ENCODE peak calls at places on chromosomes 2 and 18, in six cellular contexts. Y is colonic mucosa; T is heart right ventricle; D is CD8-positive, alpha-beta T cell; U is naive thymus-derived CD4-positive, alpha-beta T cell; I is endodermal cell. F is an unnamed sample.

GRCh38 chr2:160909781-160910242 is 250.4 kb upstream of the TANK start:
- DNase-seq in Y (no peak), T (no peak), D (no peak), U (no peak), I (no peak), F (no peak)

GRCh38 chr2:73081181-73081671 is 9.7 kb upstream of the SFXN5 start:
- DNase-seq in Y (no peak), T (no peak), D (no peak), U (no peak), I (peak; percentile 77), F (no peak)

GRCh38 chr2:86686905-86687304 is 33.2 kb upstream of the RMND5A start:
- DNase-seq in Y (no peak), T (no peak), D (no peak), U (no peak), I (no peak), F (no peak)

GRCh38 chr2:16644204-16644925 is 21.3 kb downstream of the CYRIA start:
- DNase-seq in Y (no peak), T (no peak), D (no peak), U (no peak), I (no peak), F (no peak)

GRCh38 chr18:49177812-49178211 is 227.0 kb upstream of the SMAD7 start:
- DNase-seq in Y (no peak), T (no peak), D (no peak), U (no peak), I (no peak), F (peak; percentile 64)

GRCh38 chr2:7956126-7956689 is 725.6 kb upstream of the ID2 start:
- DNase-seq in Y (no peak), T (no peak), D (no peak), U (no peak), I (no peak), F (no peak)

GRCh38 chr2:85718006-85718391 is 23.8 kb downstream of the GNLY start:
- DNase-seq in Y (no peak), T (no peak), D (no peak), U (no peak), I (no peak), F (no peak)

GRCh38 chr2:215137741-215138340 is 585 bp downstream of the ABCA12 start:
- DNase-seq in Y (no peak), T (no peak), D (no peak), U (no peak), I (no peak), F (no peak)

GRCh38 chr2:140586379-140586778 is 1544.4 kb downstream of the LRP1B start:
- DNase-seq in Y (peak; percentile 28), T (no peak), D (no peak), U (no peak), I (peak; percentile 85), F (no peak)

GRCh38 chr18:22999647-23000046 is 66.5 kb downstream of the RBBP8 start:
- DNase-seq in Y (no peak), T (no peak), D (no peak), U (no peak), I (no peak), F (no peak)

GRCh38 chr18:74800098-74800497 is 202.4 kb downstream of the ZNF407 start:
- DNase-seq in Y (no peak), T (no peak), D (no peak), U (no peak), I (no peak), F (no peak)

GRCh38 chr2:47301731-47302130 is 101.2 kb upstream of the MSH2 start:
- DNase-seq in Y (no peak), T (no peak), D (no peak), U (no peak), I (no peak), F (no peak)

GRCh38 chr2:185335879-185336278 is 402.7 kb upstream of the FSIP2 start:
- DNase-seq in Y (no peak), T (no peak), D (no peak), U (no peak), I (no peak), F (no peak)

GRCh38 chr2:198712485-198712884 is 745.3 kb downstream of the SATB2 start:
- DNase-seq in Y (no peak), T (no peak), D (no peak), U (no peak), I (no peak), F (no peak)

GRCh38 chr2:176160251-176161040 is 3.3 kb downstream of the HOXD3 start:
- DNase-seq in Y (no peak), T (no peak), D (no peak), U (no peak), I (peak; percentile 68), F (no peak)

GRCh38 chr2:219119422-219120043 is 41.1 kb downstream of the NHEJ1 start:
- DNase-seq in Y (peak; percentile 90), T (peak; percentile 70), D (peak; percentile 34), U (peak; percentile 14), I (peak; percentile 91), F (peak; percentile 61)

GRCh38 chr18:28594034-28594433 is 417.1 kb upstream of the CDH2 start:
- DNase-seq in Y (no peak), T (no peak), D (no peak), U (no peak), I (no peak), F (peak; percentile 3)

GRCh38 chr2:100584811-100585210 is 22.0 kb downstream of the PDCL3 start:
- DNase-seq in Y (no peak), T (no peak), D (no peak), U (no peak), I (no peak), F (no peak)

GRCh38 chr2:100581265-100581612 is 18.4 kb downstream of the PDCL3 start:
- DNase-seq in Y (no peak), T (no peak), D (no peak), U (no peak), I (no peak), F (no peak)

GRCh38 chr2:100577777-100578176 is 15.0 kb downstream of the PDCL3 start:
- DNase-seq in Y (no peak), T (no peak), D (no peak), U (no peak), I (no peak), F (no peak)

DNA sequence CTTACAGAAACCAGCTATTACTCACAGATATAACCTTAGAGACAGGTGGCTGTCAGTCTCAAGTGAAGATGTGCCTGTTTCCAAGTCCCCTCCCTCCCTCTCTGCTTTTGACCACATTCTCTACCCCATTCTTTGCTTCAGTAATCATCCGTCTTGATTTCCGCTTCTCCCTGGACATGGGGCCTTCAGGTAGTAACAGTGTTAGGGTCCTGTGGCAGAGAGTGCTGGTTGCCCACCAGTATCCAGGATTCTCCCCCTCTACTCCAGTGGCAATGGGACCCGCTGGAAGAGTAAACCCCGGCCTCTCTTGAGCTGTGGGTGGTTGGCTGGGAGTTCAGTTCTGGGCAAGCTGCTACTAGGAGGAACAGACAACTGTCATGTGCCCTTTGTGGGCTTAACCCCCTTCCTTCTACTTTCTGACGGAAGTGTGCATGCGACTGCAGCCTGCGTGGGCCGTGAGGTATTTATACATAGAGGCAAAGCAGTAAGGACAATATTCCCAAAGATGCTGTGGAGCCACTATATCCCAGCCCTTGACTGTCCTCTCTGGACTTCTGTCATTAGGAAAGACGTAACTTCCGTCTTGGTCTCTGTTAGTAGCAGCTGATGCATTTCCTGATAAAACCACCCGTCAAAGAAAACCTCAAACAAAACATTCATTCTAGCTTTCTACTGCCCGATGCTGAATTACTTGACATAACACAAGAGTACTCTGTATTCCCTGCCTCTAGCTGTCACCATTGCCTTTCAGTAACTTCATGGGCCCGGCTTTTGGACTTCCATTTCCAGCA is 17.9 kb downstream of the PDCL3 start:
- DNase-seq in Y (peak; percentile 23), T (no peak), D (peak; percentile 43), U (peak; percentile 80), I (no peak), F (no peak)
- H3K4me3 ChIP-seq in Y (no peak overlapping the region), T (no peak overlapping the region), D (peak overlapping the region; percentile 34), U (peak overlapping the region; percentile 45), I (no peak overlapping the region), F (no peak overlapping the region)

DNA sequence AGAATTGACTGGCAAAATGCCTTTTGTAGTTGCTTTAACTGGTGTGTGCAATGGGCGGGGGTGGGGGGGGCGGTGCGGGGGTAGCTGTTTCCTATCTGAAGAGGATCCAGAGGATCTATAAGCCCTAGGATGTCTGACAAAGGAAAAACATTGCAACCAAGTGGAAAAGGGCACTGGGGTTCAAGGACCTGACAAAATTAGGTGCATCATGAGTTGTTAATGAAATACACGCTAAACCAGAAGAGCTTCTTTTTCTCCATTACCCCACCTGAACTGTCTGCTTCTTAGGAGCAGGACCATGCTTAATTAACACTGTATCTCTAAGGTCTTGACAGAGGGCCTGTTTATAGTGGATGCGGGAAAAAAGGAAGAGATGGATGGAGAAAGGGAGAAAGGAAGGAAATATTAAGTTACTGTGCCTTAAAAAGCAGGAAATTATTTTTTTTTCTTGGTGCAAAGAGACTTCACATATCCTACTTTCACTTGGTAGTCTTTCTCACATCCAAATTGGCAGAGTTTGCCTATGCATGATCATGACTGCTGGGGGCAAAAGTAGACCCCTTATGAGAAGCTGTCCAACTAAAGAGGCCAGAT is 4.7 kb downstream of the RND3 start:
- DNase-seq in Y (no peak), T (no peak), D (no peak), U (no peak), I (no peak), F (peak; percentile 35)
- H3K27ac ChIP-seq in Y (peak overlapping the region; percentile 92), T (peak overlapping the region; percentile 25), D (no peak overlapping the region), U (no peak overlapping the region), I (no peak overlapping the region), F (peak overlapping the region; percentile 91)

GRCh38 chr2:132876745-132877391 is 206.9 kb upstream of the LYPD1 start:
- DNase-seq in Y (no peak), T (no peak), D (no peak), U (no peak), I (no peak), F (no peak)

GRCh38 chr2:132875193-132875592 is 205.2 kb upstream of the LYPD1 start:
- DNase-seq in Y (no peak), T (no peak), D (no peak), U (no peak), I (peak; percentile 48), F (no peak)

GRCh38 chr2:132873738-132874137 is 203.7 kb upstream of the LYPD1 start:
- DNase-seq in Y (no peak), T (no peak), D (no peak), U (no peak), I (no peak), F (no peak)

DNA sequence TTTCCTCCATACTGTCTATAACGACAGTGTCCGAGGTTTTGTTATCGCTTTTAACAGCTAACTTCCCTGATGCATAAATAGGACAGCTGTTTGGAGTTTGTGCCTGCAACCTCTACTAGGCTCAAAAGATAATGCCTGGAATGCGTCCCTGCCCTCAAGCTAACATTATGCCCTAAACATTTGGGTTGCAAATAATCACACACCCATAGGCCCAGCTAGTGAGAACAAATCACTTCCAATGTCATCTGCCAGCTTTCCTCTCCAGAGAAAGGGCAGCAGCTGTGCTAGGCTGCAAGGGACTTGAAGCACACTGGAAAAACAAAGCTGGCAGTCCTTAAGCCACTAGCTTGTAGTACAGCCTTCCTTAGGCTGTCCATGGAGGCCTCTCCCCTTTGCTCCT is 201.8 kb upstream of the LYPD1 start:
- DNase-seq in Y (no peak), T (no peak), D (no peak), U (no peak), I (no peak), F (no peak)
- H3K27me3 ChIP-seq in Y (no peaks in the 10 kb centered on the region), T (no peaks in the 10 kb centered on the region), D (no peaks in the 10 kb centered on the region), U (no peaks in the 10 kb centered on the region), I (no peaks in the 10 kb centered on the region), F (no peaks in the 10 kb centered on the region)

DNA sequence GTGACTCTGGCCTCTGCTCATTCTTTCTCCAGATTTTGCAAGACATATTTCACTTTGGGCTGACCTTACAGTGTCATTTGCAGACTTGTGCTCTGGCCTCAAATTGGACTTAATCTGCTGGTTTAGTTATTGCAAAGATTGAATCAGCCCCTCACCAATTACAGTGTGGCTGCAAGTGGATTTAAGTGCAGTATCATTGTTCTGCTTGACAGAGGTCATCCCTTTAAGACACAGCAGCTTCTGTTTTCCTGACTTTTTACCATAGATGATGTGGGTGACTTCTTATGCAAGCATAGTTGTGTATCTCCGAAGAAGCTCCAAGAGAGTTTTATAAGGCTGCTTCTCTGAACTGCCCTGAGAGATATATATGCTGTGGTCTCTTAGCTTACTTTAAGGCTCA is 3.4 kb downstream of the TRIB2 start:
- DNase-seq in Y (no peak), T (no peak), D (no peak), U (no peak), I (no peak), F (peak; percentile 37)
- H3K4me3 ChIP-seq in Y (peak overlapping the region; percentile 71), T (peak overlapping the region; percentile 79), D (peak overlapping the region; percentile 9), U (peak overlapping the region; percentile 86), I (peak overlapping the region; percentile 86), F (peak overlapping the region; percentile 79)

F was measured in SJSA1.